ENCODE peak calls at places on chromosomes 7 and 10, in four cellular contexts. R, U, S and C are unnamed samples.

GRCh38 chr7:143085109-143085508 is 33.0 kb downstream of the OR6V1 start:
- DNase-seq in R (no peak), U (no peak), S (no peak), C (no peak)

GRCh38 chr10:30431435-30431911 is 2.5 kb upstream of the MAP3K8 start:
- DNase-seq in R (peak), U (peak), S (no peak), C (no peak)

GRCh38 chr7:30430300-30430699 is 48.3 kb downstream of the NOD1 start:
- DNase-seq in R (peak), U (no peak), S (peak), C (no peak)

GRCh38 chr7:157013602-157014549 is 3.4 kb upstream of the MNX1 start:
- DNase-seq in R (no peak), U (peak), S (peak), C (no peak)

GRCh38 chr7:127250312-127251047 is 2.3 kb downstream of the GRM8 start:
- DNase-seq in R (no peak), U (no peak), S (no peak), C (no peak)

GRCh38 chr10:35259769-35260397 is 76.4 kb upstream of the CCNY start:
- DNase-seq in R (no peak), U (no peak), S (no peak), C (no peak)

GRCh38 chr7:157193274-157193673 is 54.5 kb downstream of the UBE3C start:
- DNase-seq in R (no peak), U (no peak), S (no peak), C (no peak)

GRCh38 chr10:88116491-88116890 is 253.1 kb downstream of the PTEN start:
- DNase-seq in R (peak), U (no peak), S (no peak), C (no peak)

GRCh38 chr7:4739528-4739992 is 35.9 kb upstream of the AP5Z1 start:
- DNase-seq in R (no peak), U (no peak), S (no peak), C (no peak)

GRCh38 chr7:42096262-42096661 is 140.7 kb downstream of the GLI3 start:
- DNase-seq in R (no peak), U (no peak), S (no peak), C (no peak)

GRCh38 chr10:130766071-130766470 is 545.5 kb downstream of the TCERG1L start:
- DNase-seq in R (no peak), U (no peak), S (no peak), C (no peak)

GRCh38 chr10:98307916-98308315 is 39.9 kb upstream of the LOXL4 start:
- DNase-seq in R (no peak), U (no peak), S (no peak), C (no peak)

GRCh38 chr7:38955892-38956291 is 21.8 kb upstream of the POU6F2 start:
- DNase-seq in R (no peak), U (no peak), S (no peak), C (no peak)

GRCh38 chr10:117550599-117551321 is 8.2 kb downstream of the EMX2 start:
- DNase-seq in R (no peak), U (peak), S (no peak), C (no peak)

GRCh38 chr10:58782876-58783859 is 270.5 kb downstream of the BICC1 start:
- DNase-seq in R (no peak), U (no peak), S (no peak), C (no peak)

GRCh38 chr7:12607134-12607533 is 36.6 kb downstream of the SCIN start:
- DNase-seq in R (no peak), U (no peak), S (no peak), C (no peak)

GRCh38 chr7:113113912-113114311 is 4.4 kb downstream of the SMIM30 start:
- DNase-seq in R (peak), U (peak), S (no peak), C (no peak)
- TF ChIP-seq CTCF in R (no peak), U (peak), S (no peak), C (peak)

GRCh38 chr7:40866601-40867000 is 731.8 kb downstream of the SUGCT start:
- DNase-seq in R (no peak), U (peak), S (no peak), C (no peak)
- TF ChIP-seq CTCF in R (no peak), U (no peak), S (no peak), C (no peak)

GRCh38 chr10:124249812-124250432 is 156.5 kb upstream of the CHST15 start:
- DNase-seq in R (no peak), U (peak), S (peak), C (no peak)
- TF ChIP-seq CTCF in R (no peak), U (peak), S (no peak), C (no peak)

DNA sequence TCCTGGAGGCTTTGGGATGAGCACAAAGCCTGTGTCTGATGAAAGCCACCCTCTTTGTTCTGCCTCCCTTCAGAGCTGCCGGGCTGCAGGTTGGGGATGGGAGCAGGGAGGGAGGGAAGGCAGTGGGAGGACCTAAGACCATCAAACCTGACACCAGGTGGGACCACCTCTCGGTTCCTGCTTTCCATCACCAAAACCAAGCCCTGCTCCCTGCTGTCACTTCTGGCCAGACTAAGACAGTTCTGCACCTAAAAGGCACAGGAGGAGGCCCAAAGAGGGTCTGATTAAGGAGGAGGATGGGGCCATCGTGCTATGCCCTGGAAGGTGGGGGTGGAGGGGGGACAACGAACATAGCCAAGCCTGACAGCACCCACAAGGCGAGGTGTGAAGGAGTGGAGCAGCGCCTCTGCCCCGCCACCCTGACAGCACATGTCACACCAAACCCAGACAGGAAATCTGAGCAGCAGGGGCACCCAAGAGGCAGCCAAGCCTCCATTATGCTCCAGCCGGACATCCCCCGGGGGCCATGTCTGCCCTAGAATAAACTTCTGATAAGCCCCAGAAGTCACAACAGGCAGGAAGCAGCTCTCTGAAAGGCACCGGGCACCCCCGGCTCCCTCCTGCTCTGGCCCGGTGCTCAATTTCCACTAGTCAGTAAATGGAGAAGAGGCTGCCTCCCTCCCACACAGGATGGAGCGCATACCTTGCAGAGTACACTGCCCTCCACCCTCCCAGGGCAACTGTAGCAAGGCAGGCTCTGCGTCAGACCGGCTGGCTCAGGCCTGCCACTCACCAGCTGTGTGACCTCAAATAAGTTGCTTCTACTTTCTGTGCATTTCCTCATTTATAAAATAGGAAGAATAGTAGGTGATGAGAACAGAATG is 48.9 kb downstream of the DLG5 start:
- DNase-seq in R (peak), U (peak), S (no peak), C (peak)
- TF ChIP-seq CTCF in R (no peak), U (no peak), S (no peak), C (no peak)

DNA sequence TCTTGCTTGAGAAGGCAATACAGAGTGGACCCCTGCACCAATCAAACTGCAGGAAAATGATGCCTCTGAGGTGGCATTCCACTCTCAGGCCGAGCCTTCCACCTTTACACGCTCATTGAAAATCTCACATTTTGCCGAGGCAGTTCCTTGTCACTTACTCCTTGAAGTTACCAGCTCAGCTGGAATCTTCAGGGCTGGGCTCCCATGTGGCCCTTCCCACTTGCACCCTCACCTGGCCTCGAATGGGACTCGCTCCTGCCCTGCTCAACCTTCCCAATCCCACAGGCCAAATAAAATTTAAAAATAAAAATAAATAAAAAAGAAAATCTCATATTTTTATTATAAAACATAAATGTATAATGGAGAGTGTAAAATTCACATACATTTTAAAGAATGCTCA is 790.7 kb upstream of the COBL start:
- DNase-seq in R (no peak), U (peak), S (no peak), C (no peak)
- TF ChIP-seq CTCF in R (no peak), U (no peak), S (no peak), C (no peak)

GRCh38 chr10:127815147-127815546 is 77.6 kb downstream of the CLRN3 start:
- DNase-seq in R (no peak), U (peak), S (no peak), C (no peak)
- TF ChIP-seq CTCF in R (no peak), U (peak), S (no peak), C (no peak)